ENCODE peak calls at places on chromosomes 11 and 22, in seven cellular contexts. One of them, this sample, is unnamed.

GRCh38 chr11:76769645-76770586 is 13.2 kb upstream of the TSKU start:
- DNase-seq in neuronal stem cell: no peak
- DNase-seq in H1: no peak
- DNase-seq in IMR-90: peak; percentile 72
- DNase-seq in mesenchymal stem cell: peak; percentile 70
- DNase-seq in H9: no peak
- DNase-seq in mesendoderm: peak; percentile 89
- DNase-seq in this sample: no peak

GRCh38 chr11:124983674-124984511 is 29.9 kb downstream of the CCDC15 start:
- DNase-seq in neuronal stem cell: no peak
- DNase-seq in H1: no peak
- DNase-seq in IMR-90: no peak
- DNase-seq in mesenchymal stem cell: no peak
- DNase-seq in H9: peak; percentile 32
- DNase-seq in mesendoderm: peak; percentile 0
- DNase-seq in this sample: no peak

GRCh38 chr11:121337740-121338272 is 45.2 kb downstream of the SC5D start:
- DNase-seq in neuronal stem cell: no peak
- DNase-seq in H1: no peak
- DNase-seq in IMR-90: no peak
- DNase-seq in mesenchymal stem cell: no peak
- DNase-seq in H9: no peak
- DNase-seq in mesendoderm: no peak
- DNase-seq in this sample: no peak

GRCh38 chr22:17074648-17075002 is 10.2 kb upstream of the IL17RA start:
- DNase-seq in neuronal stem cell: no peak
- DNase-seq in H1: no peak
- DNase-seq in IMR-90: peak; percentile 40
- DNase-seq in mesenchymal stem cell: no peak
- DNase-seq in H9: no peak
- DNase-seq in mesendoderm: no peak
- DNase-seq in this sample: no peak

GRCh38 chr11:88050247-88050646 is 125.0 kb downstream of the RAB38 start:
- DNase-seq in neuronal stem cell: no peak
- DNase-seq in H1: no peak
- DNase-seq in IMR-90: no peak
- DNase-seq in mesenchymal stem cell: no peak
- DNase-seq in H9: no peak
- DNase-seq in mesendoderm: no peak
- DNase-seq in this sample: no peak

GRCh38 chr11:114291847-114292680 is 4.1 kb upstream of the NNMT start:
- DNase-seq in neuronal stem cell: no peak
- DNase-seq in H1: no peak
- DNase-seq in IMR-90: peak; percentile 85
- DNase-seq in mesenchymal stem cell: peak; percentile 86
- DNase-seq in H9: no peak
- DNase-seq in mesendoderm: no peak
- DNase-seq in this sample: peak; percentile 42

GRCh38 chr11:8719260-8720190 is 36.9 kb downstream of the RPL27A start:
- DNase-seq in neuronal stem cell: no peak
- DNase-seq in H1: no peak
- DNase-seq in IMR-90: peak; percentile 96
- DNase-seq in mesenchymal stem cell: peak; percentile 95
- DNase-seq in H9: no peak
- DNase-seq in mesendoderm: peak; percentile 88
- DNase-seq in this sample: peak; percentile 63

GRCh38 chr22:33568934-33569496 is 351.3 kb downstream of the LARGE1 start:
- DNase-seq in neuronal stem cell: no peak
- DNase-seq in H1: no peak
- DNase-seq in IMR-90: peak; percentile 36
- DNase-seq in mesenchymal stem cell: no peak
- DNase-seq in H9: no peak
- DNase-seq in mesendoderm: peak; percentile 22
- DNase-seq in this sample: no peak

GRCh38 chr22:28734393-28734792 is 7.2 kb downstream of the CHEK2 start:
- DNase-seq in neuronal stem cell: no peak
- DNase-seq in H1: no peak
- DNase-seq in IMR-90: no peak
- DNase-seq in mesenchymal stem cell: no peak
- DNase-seq in H9: no peak
- DNase-seq in mesendoderm: no peak
- DNase-seq in this sample: no peak

GRCh38 chr11:12106501-12106900 is 3.9 kb upstream of the MICAL2 start:
- DNase-seq in neuronal stem cell: no peak
- DNase-seq in H1: no peak
- DNase-seq in IMR-90: no peak
- DNase-seq in mesenchymal stem cell: no peak
- DNase-seq in H9: no peak
- DNase-seq in mesendoderm: no peak
- DNase-seq in this sample: no peak

GRCh38 chr11:64152841-64153691 is 12.8 kb downstream of the MACROD1 start:
- DNase-seq in neuronal stem cell: peak; percentile 54
- DNase-seq in H1: peak; percentile 94
- DNase-seq in IMR-90: peak; percentile 20
- DNase-seq in mesenchymal stem cell: peak; percentile 48
- DNase-seq in H9: peak; percentile 74
- DNase-seq in mesendoderm: peak; percentile 46
- DNase-seq in this sample: peak; percentile 29

GRCh38 chr22:50145741-50146439 is 24.6 kb upstream of the PANX2 start:
- DNase-seq in neuronal stem cell: no peak
- DNase-seq in H1: no peak
- DNase-seq in IMR-90: no peak
- DNase-seq in mesenchymal stem cell: no peak
- DNase-seq in H9: no peak
- DNase-seq in mesendoderm: no peak
- DNase-seq in this sample: no peak

GRCh38 chr11:59216654-59217640 is 4.2 kb upstream of the MPEG1 start:
- DNase-seq in neuronal stem cell: no peak
- DNase-seq in H1: no peak
- DNase-seq in IMR-90: peak; percentile 67
- DNase-seq in mesenchymal stem cell: no peak
- DNase-seq in H9: no peak
- DNase-seq in mesendoderm: no peak
- DNase-seq in this sample: no peak

GRCh38 chr11:86183694-86184093 is 60.9 kb upstream of the EED start:
- DNase-seq in neuronal stem cell: no peak
- DNase-seq in H1: no peak
- DNase-seq in IMR-90: peak; percentile 76
- DNase-seq in mesenchymal stem cell: peak; percentile 81
- DNase-seq in H9: no peak
- DNase-seq in mesendoderm: no peak
- DNase-seq in this sample: no peak

GRCh38 chr11:20618083-20618482 is 18.7 kb downstream of the SLC6A5 start:
- DNase-seq in neuronal stem cell: no peak
- DNase-seq in H1: no peak
- DNase-seq in IMR-90: no peak
- DNase-seq in mesenchymal stem cell: no peak
- DNase-seq in H9: no peak
- DNase-seq in mesendoderm: no peak
- DNase-seq in this sample: no peak

GRCh38 chr11:134273317-134273712 is 2.9 kb upstream of the GLB1L3 start:
- DNase-seq in neuronal stem cell: no peak
- DNase-seq in H1: no peak
- DNase-seq in IMR-90: no peak
- DNase-seq in mesenchymal stem cell: no peak
- DNase-seq in H9: no peak
- DNase-seq in mesendoderm: no peak
- DNase-seq in this sample: no peak

GRCh38 chr22:42611076-42611475 is 3.6 kb downstream of the POLDIP3 start:
- DNase-seq in neuronal stem cell: no peak
- DNase-seq in H1: no peak
- DNase-seq in IMR-90: peak; percentile 52
- DNase-seq in mesenchymal stem cell: no peak
- DNase-seq in H9: no peak
- DNase-seq in mesendoderm: no peak
- DNase-seq in this sample: no peak

GRCh38 chr11:71336996-71337772 is 84.8 kb upstream of the SHANK2 start:
- DNase-seq in neuronal stem cell: no peak
- DNase-seq in H1: no peak
- DNase-seq in IMR-90: no peak
- DNase-seq in mesenchymal stem cell: no peak
- DNase-seq in H9: peak; percentile 8
- DNase-seq in mesendoderm: no peak
- DNase-seq in this sample: peak; percentile 7

GRCh38 chr11:71340076-71340606 is 87.8 kb upstream of the SHANK2 start:
- DNase-seq in neuronal stem cell: no peak
- DNase-seq in H1: no peak
- DNase-seq in IMR-90: no peak
- DNase-seq in mesenchymal stem cell: no peak
- DNase-seq in H9: no peak
- DNase-seq in mesendoderm: no peak
- DNase-seq in this sample: no peak

GRCh38 chr11:71341173-71341572 is 88.8 kb upstream of the SHANK2 start:
- DNase-seq in neuronal stem cell: no peak
- DNase-seq in H1: no peak
- DNase-seq in IMR-90: no peak
- DNase-seq in mesenchymal stem cell: no peak
- DNase-seq in H9: no peak
- DNase-seq in mesendoderm: no peak
- DNase-seq in this sample: no peak

GRCh38 chr11:71338806-71339177 is 86.4 kb upstream of the SHANK2 start:
- DNase-seq in neuronal stem cell: no peak
- DNase-seq in H1: no peak
- DNase-seq in IMR-90: peak; percentile 73
- DNase-seq in mesenchymal stem cell: no peak
- DNase-seq in H9: no peak
- DNase-seq in mesendoderm: no peak
- DNase-seq in this sample: no peak

DNA sequence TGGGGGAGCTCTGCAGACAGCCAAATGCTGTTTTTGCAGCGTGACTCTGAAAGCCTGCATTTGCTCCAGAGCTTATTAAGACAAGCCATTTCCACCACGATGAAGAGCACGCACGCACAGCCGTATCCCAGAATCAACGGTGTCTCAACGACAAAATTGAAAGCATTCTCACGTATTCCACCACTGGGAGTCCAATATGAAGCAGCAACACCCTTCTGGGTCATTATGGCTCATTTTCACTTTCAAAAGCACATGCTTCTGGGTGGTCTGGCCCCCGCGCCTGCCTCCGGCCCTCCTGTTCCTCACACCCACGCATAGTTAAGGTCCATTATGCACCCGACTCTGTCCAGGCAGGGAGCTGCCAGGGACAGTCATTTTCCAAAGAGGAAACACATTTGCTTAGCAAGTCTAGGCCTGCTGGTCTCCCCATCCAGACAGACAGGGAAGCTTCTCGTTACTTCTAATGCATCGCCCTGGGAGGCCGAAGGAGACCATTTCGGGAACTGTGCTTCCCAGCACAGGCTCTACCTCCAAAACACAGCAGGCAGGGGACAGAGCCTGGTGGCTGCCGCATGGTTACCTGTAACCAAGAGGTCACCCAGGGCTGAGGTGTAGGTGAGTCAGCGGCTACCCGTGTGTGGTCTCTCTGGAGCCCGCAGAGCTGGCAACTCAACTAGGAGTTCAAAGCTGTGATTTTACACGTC is 87.0 kb upstream of the SHANK2 start:
- DNase-seq in neuronal stem cell: no peak
- DNase-seq in H1: no peak
- DNase-seq in IMR-90: no peak
- DNase-seq in mesenchymal stem cell: no peak
- DNase-seq in H9: no peak
- DNase-seq in mesendoderm: no peak
- DNase-seq in this sample: peak; percentile 37
- H2BK5ac ChIP-seq in neuronal stem cell: no peak overlapping the region
- H2BK5ac ChIP-seq in H1: no peak overlapping the region
- H2BK5ac ChIP-seq in IMR-90: peak overlapping the region; percentile 77
- H2BK5ac ChIP-seq in mesenchymal stem cell: no peak overlapping the region
- H2BK5ac ChIP-seq in H9: no peak overlapping the region
- H2BK5ac ChIP-seq in mesendoderm: no peak overlapping the region
- H2BK5ac ChIP-seq in this sample: no peak overlapping the region

DNA sequence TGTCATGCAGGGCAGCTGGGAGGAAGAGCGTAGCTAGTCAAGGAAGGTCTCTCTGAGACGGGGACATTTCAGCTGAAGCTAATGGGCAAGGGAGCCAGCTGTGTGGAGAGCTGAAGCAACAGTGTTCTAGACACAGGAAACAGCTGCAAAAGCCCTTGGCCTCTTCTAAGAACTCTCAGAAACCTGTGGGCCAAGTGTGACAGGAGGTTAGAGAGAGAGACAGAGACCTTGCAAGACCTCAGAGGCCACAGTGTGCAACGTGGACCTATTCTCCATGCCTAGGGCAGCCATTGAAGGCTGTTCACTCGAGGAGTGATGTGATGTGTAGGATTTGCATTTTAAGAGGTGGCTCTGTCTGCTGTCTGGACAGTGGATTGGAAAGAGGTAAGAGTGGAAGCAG is 48.7 kb upstream of the TNRC6B start:
- DNase-seq in neuronal stem cell: no peak
- DNase-seq in H1: no peak
- DNase-seq in IMR-90: no peak
- DNase-seq in mesenchymal stem cell: no peak
- DNase-seq in H9: no peak
- DNase-seq in mesendoderm: no peak
- DNase-seq in this sample: no peak
- H3K23ac ChIP-seq in neuronal stem cell: no peak overlapping the region
- H3K23ac ChIP-seq in H1: no peak overlapping the region
- H3K23ac ChIP-seq in IMR-90: no peak overlapping the region
- H3K23ac ChIP-seq in mesenchymal stem cell: no peak overlapping the region
- H3K23ac ChIP-seq in H9: no peak overlapping the region
- H3K23ac ChIP-seq in mesendoderm: no peak overlapping the region
- H3K23ac ChIP-seq in this sample: peak overlapping the region; percentile 1

GRCh38 chr22:25390297-25391240 is 171.1 kb downstream of the CRYBB2 start:
- DNase-seq in neuronal stem cell: no peak
- DNase-seq in H1: no peak
- DNase-seq in IMR-90: no peak
- DNase-seq in mesenchymal stem cell: no peak
- DNase-seq in H9: no peak
- DNase-seq in mesendoderm: no peak
- DNase-seq in this sample: no peak
- H2BK5ac ChIP-seq in neuronal stem cell: no peak overlapping the region
- H2BK5ac ChIP-seq in H1: no peak overlapping the region
- H2BK5ac ChIP-seq in IMR-90: no peak overlapping the region
- H2BK5ac ChIP-seq in mesenchymal stem cell: no peak overlapping the region
- H2BK5ac ChIP-seq in H9: no peak overlapping the region
- H2BK5ac ChIP-seq in mesendoderm: no peak overlapping the region
- H2BK5ac ChIP-seq in this sample: no peak overlapping the region

GRCh38 chr11:92211576-92212167 is 12.9 kb upstream of the FAT3 start:
- DNase-seq in neuronal stem cell: peak; percentile 33
- DNase-seq in H1: no peak
- DNase-seq in IMR-90: peak; percentile 33
- DNase-seq in mesenchymal stem cell: peak; percentile 13
- DNase-seq in H9: peak; percentile 62
- DNase-seq in mesendoderm: peak; percentile 60
- DNase-seq in this sample: peak; percentile 29

GRCh38 chr11:92204731-92205130 is 19.9 kb upstream of the FAT3 start:
- DNase-seq in neuronal stem cell: no peak
- DNase-seq in H1: no peak
- DNase-seq in IMR-90: no peak
- DNase-seq in mesenchymal stem cell: no peak
- DNase-seq in H9: no peak
- DNase-seq in mesendoderm: no peak
- DNase-seq in this sample: no peak

DNA sequence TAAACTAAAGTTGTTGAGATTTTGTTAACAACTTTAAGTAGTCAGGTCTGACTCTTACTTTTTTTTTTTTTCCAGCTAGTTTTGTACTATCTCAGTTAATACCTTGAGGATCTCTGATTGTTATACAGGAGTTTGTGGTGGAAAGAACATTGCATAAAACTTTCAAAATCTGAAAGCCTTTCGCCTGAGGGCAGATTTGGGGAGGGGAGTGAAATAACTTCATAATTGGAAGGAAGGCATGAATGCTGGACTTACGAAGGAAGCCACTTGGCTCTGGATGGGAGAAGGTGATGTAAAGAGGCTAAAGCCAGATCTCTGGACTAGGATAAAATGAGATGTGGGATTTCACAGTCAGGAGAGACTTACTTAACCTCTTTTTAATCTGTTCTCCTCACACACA is 18.2 kb upstream of the FAT3 start:
- DNase-seq in neuronal stem cell: no peak
- DNase-seq in H1: no peak
- DNase-seq in IMR-90: no peak
- DNase-seq in mesenchymal stem cell: no peak
- DNase-seq in H9: no peak
- DNase-seq in mesendoderm: no peak
- DNase-seq in this sample: peak; percentile 88
- H3K23ac ChIP-seq in neuronal stem cell: no peak overlapping the region
- H3K23ac ChIP-seq in H1: no peak overlapping the region
- H3K23ac ChIP-seq in IMR-90: no peak overlapping the region
- H3K23ac ChIP-seq in mesenchymal stem cell: no peak overlapping the region
- H3K23ac ChIP-seq in H9: no peak overlapping the region
- H3K23ac ChIP-seq in mesendoderm: no peak overlapping the region
- H3K23ac ChIP-seq in this sample: no peak overlapping the region

This sample was measured in trophoblast cell.